ENCODE peak calls at places on chromosomes 2 and 18, in eight cellular contexts. One of them, this sample, is unnamed.

GRCh38 chr18:58196164-58196563 is 152.1 kb downstream of the NEDD4L start:
- DNase-seq in left cardiac atrium: no peak
- DNase-seq in cardiac muscle cell: no peak
- DNase-seq in stimulated activated CD4-positive, alpha-beta T cell treated with anti-CD3 and anti-CD28 coated beads, Interleukin-4, amount 100 ng/mL, for 24 hours: no peak
- DNase-seq in NCI-H2107: no peak
- DNase-seq in aorta: no peak
- DNase-seq in CD8-positive, alpha-beta T cell: no peak
- DNase-seq in osteocyte: no peak
- DNase-seq in this sample: no peak

GRCh38 chr2:38127277-38127676 is 51.3 kb upstream of the CYP1B1 start:
- DNase-seq in left cardiac atrium: no peak
- DNase-seq in cardiac muscle cell: no peak
- DNase-seq in stimulated activated CD4-positive, alpha-beta T cell treated with anti-CD3 and anti-CD28 coated beads, Interleukin-4, amount 100 ng/mL, for 24 hours: no peak
- DNase-seq in NCI-H2107: no peak
- DNase-seq in aorta: no peak
- DNase-seq in CD8-positive, alpha-beta T cell: no peak
- DNase-seq in osteocyte: no peak
- DNase-seq in this sample: no peak

GRCh38 chr2:216404010-216404618 is 8.2 kb upstream of the SMARCAL1 start:
- DNase-seq in left cardiac atrium: no peak
- DNase-seq in cardiac muscle cell: peak
- DNase-seq in stimulated activated CD4-positive, alpha-beta T cell treated with anti-CD3 and anti-CD28 coated beads, Interleukin-4, amount 100 ng/mL, for 24 hours: peak
- DNase-seq in NCI-H2107: no peak
- DNase-seq in aorta: no peak
- DNase-seq in CD8-positive, alpha-beta T cell: peak
- DNase-seq in osteocyte: no peak
- DNase-seq in this sample: no peak

GRCh38 chr2:240556553-240557100 is 1.2 kb downstream of the ANKMY1 start:
- DNase-seq in left cardiac atrium: peak
- DNase-seq in cardiac muscle cell: peak
- DNase-seq in stimulated activated CD4-positive, alpha-beta T cell treated with anti-CD3 and anti-CD28 coated beads, Interleukin-4, amount 100 ng/mL, for 24 hours: peak
- DNase-seq in NCI-H2107: no peak
- DNase-seq in aorta: peak
- DNase-seq in CD8-positive, alpha-beta T cell: peak
- DNase-seq in osteocyte: no peak
- DNase-seq in this sample: no peak

GRCh38 chr18:27378396-27379094 is 193.4 kb upstream of the CHST9 start:
- DNase-seq in left cardiac atrium: no peak
- DNase-seq in cardiac muscle cell: no peak
- DNase-seq in stimulated activated CD4-positive, alpha-beta T cell treated with anti-CD3 and anti-CD28 coated beads, Interleukin-4, amount 100 ng/mL, for 24 hours: no peak
- DNase-seq in NCI-H2107: no peak
- DNase-seq in aorta: no peak
- DNase-seq in CD8-positive, alpha-beta T cell: no peak
- DNase-seq in osteocyte: no peak
- DNase-seq in this sample: peak

GRCh38 chr18:41144444-41144843 is 810.6 kb upstream of the PIK3C3 start:
- DNase-seq in left cardiac atrium: no peak
- DNase-seq in cardiac muscle cell: no peak
- DNase-seq in stimulated activated CD4-positive, alpha-beta T cell treated with anti-CD3 and anti-CD28 coated beads, Interleukin-4, amount 100 ng/mL, for 24 hours: no peak
- DNase-seq in NCI-H2107: no peak
- DNase-seq in aorta: no peak
- DNase-seq in CD8-positive, alpha-beta T cell: no peak
- DNase-seq in osteocyte: no peak
- DNase-seq in this sample: peak

GRCh38 chr2:99695856-99696255 is 206.0 kb upstream of the REV1 start:
- DNase-seq in left cardiac atrium: no peak
- DNase-seq in cardiac muscle cell: no peak
- DNase-seq in stimulated activated CD4-positive, alpha-beta T cell treated with anti-CD3 and anti-CD28 coated beads, Interleukin-4, amount 100 ng/mL, for 24 hours: no peak
- DNase-seq in NCI-H2107: no peak
- DNase-seq in aorta: no peak
- DNase-seq in CD8-positive, alpha-beta T cell: no peak
- DNase-seq in osteocyte: no peak
- DNase-seq in this sample: no peak

GRCh38 chr2:222334914-222335313 is 36.1 kb upstream of the PAX3 start:
- DNase-seq in left cardiac atrium: no peak
- DNase-seq in cardiac muscle cell: no peak
- DNase-seq in stimulated activated CD4-positive, alpha-beta T cell treated with anti-CD3 and anti-CD28 coated beads, Interleukin-4, amount 100 ng/mL, for 24 hours: no peak
- DNase-seq in NCI-H2107: no peak
- DNase-seq in aorta: no peak
- DNase-seq in CD8-positive, alpha-beta T cell: no peak
- DNase-seq in osteocyte: no peak
- DNase-seq in this sample: no peak

GRCh38 chr2:220228310-220229006 is 601.0 kb downstream of the SLC4A3 start:
- DNase-seq in left cardiac atrium: no peak
- DNase-seq in cardiac muscle cell: no peak
- DNase-seq in stimulated activated CD4-positive, alpha-beta T cell treated with anti-CD3 and anti-CD28 coated beads, Interleukin-4, amount 100 ng/mL, for 24 hours: no peak
- DNase-seq in NCI-H2107: no peak
- DNase-seq in aorta: no peak
- DNase-seq in CD8-positive, alpha-beta T cell: no peak
- DNase-seq in osteocyte: no peak
- DNase-seq in this sample: peak

GRCh38 chr2:120991401-120991800 is 255.7 kb downstream of the GLI2 start:
- DNase-seq in left cardiac atrium: no peak
- DNase-seq in cardiac muscle cell: no peak
- DNase-seq in stimulated activated CD4-positive, alpha-beta T cell treated with anti-CD3 and anti-CD28 coated beads, Interleukin-4, amount 100 ng/mL, for 24 hours: no peak
- DNase-seq in NCI-H2107: no peak
- DNase-seq in aorta: no peak
- DNase-seq in CD8-positive, alpha-beta T cell: no peak
- DNase-seq in osteocyte: no peak
- DNase-seq in this sample: no peak